ENCODE peak calls at places on chromosomes 16 and 17, in eight cellular contexts. U is CD8-positive, alpha-beta T cell; L is B cell; B is breast epithelium; A is gastrocnemius medialis; H is omental fat pad; Z is mucosa of descending colon; S is D721Med. E is an unnamed sample.

GRCh38 chr17:9488556-9488955 is 87.1 kb downstream of the STX8 start:
- DNase-seq in U (no peak), S (no peak), B (no peak), Z (no peak), H (no peak), L (no peak), A (no peak), E (no peak)

GRCh38 chr16:50416388-50416787 is 47.6 kb upstream of the BRD7 start:
- DNase-seq in A (no peak), H (no peak), L (no peak), S (no peak), U (no peak), B (no peak), Z (no peak), E (no peak)

GRCh38 chr16:4535627-4536108 is 2.9 kb downstream of the CDIP1 start:
- DNase-seq in Z (no peak), U (no peak), S (no peak), L (no peak), A (no peak), B (no peak), H (no peak), E (no peak)

GRCh38 chr17:80785477-80786178 is 206.0 kb upstream of the CHMP6 start:
- DNase-seq in B (no peak), A (peak; percentile 60), U (no peak), S (no peak), Z (no peak), L (no peak), H (no peak), E (peak; percentile 21)

GRCh38 chr16:49854227-49855203 is 1.4 kb downstream of the ZNF423 start:
- DNase-seq in Z (peak; percentile 63), L (no peak), U (no peak), S (no peak), H (no peak), B (no peak), A (peak; percentile 43), E (no peak)

GRCh38 chr16:46889245-46889941 is 5.2 kb downstream of the GPT2 start:
- DNase-seq in L (no peak), H (no peak), A (no peak), B (no peak), S (no peak), Z (no peak), U (no peak), E (no peak)

GRCh38 chr16:29156511-29156910 is 171.7 kb downstream of the LAT start:
- DNase-seq in S (no peak), U (no peak), A (no peak), H (no peak), Z (peak; percentile 39), B (no peak), L (no peak), E (no peak)

GRCh38 chr17:81422776-81423697 is 27.8 kb downstream of the BAHCC1 start:
- DNase-seq in S (no peak), A (peak; percentile 63), B (peak; percentile 81), H (no peak), U (no peak), L (no peak), Z (peak; percentile 81), E (no peak)

GRCh38 chr17:71866095-71866494 is 254.7 kb upstream of the SOX9 start:
- DNase-seq in L (no peak), U (no peak), H (no peak), A (no peak), Z (no peak), S (no peak), B (no peak), E (no peak)

GRCh38 chr16:88022076-88023042 is 71.1 kb downstream of the BANP start:
- DNase-seq in A (no peak), B (no peak), U (no peak), H (no peak), L (no peak), Z (no peak), S (no peak), E (no peak)

GRCh38 chr17:81419333-81419885 is 24.2 kb downstream of the BAHCC1 start:
- DNase-seq in A (peak; percentile 58), B (peak; percentile 75), Z (peak; percentile 88), S (no peak), H (peak; percentile 60), L (no peak), U (no peak), E (no peak)

GRCh38 chr17:48997103-48997826 is at the start of gene IGF2BP1:
- DNase-seq in Z (no peak), U (no peak), L (peak; percentile 56), B (no peak), A (no peak), S (no peak), H (no peak), E (no peak)

GRCh38 chr17:63999680-64000531 is 1.8 kb downstream of the PRR29 start:
- DNase-seq in Z (no peak), S (no peak), L (no peak), U (no peak), H (peak; percentile 9), B (no peak), A (no peak), E (no peak)

GRCh38 chr16:21598676-21599157 is 660 bp upstream of the METTL9 start:
- DNase-seq in B (no peak), Z (no peak), H (peak; percentile 32), S (no peak), U (no peak), A (no peak), L (no peak), E (peak; percentile 21)

GRCh38 chr17:75270966-75271232 is at the start of gene MIF4GD:
- DNase-seq in B (no peak), U (no peak), H (no peak), L (no peak), S (no peak), Z (no peak), A (no peak), E (no peak)

GRCh38 chr17:75271233-75271954 is 363 bp upstream of the MIF4GD start:
- DNase-seq in U (peak; percentile 85), H (no peak), A (peak; percentile 72), L (peak; percentile 96), Z (peak; percentile 89), S (peak; percentile 94), B (peak; percentile 43), E (peak; percentile 91)

GRCh38 chr17:75271955-75272847 is 1.2 kb upstream of the MIF4GD start:
- DNase-seq in A (peak; percentile 34), L (no peak), U (no peak), S (no peak), B (no peak), Z (no peak), H (no peak), E (no peak)

GRCh38 chr17:75268931-75269330 is 2.1 kb downstream of the MIF4GD start:
- DNase-seq in S (no peak), U (no peak), Z (no peak), A (no peak), B (no peak), H (no peak), L (no peak), E (no peak)

GRCh38 chr17:75270218-75270965 is 639 bp downstream of the MIF4GD start:
- DNase-seq in L (peak; percentile 71), Z (peak; percentile 85), U (peak; percentile 44), S (peak; percentile 57), H (peak; percentile 46), B (peak; percentile 66), A (peak; percentile 93), E (peak; percentile 14)
- TF ChIP-seq CTCF in L (no peak), Z (no peak), U (no peak), S (peak; percentile 39), H (no peak), B (peak; percentile 22), A (no peak), E (no peak)

DNA sequence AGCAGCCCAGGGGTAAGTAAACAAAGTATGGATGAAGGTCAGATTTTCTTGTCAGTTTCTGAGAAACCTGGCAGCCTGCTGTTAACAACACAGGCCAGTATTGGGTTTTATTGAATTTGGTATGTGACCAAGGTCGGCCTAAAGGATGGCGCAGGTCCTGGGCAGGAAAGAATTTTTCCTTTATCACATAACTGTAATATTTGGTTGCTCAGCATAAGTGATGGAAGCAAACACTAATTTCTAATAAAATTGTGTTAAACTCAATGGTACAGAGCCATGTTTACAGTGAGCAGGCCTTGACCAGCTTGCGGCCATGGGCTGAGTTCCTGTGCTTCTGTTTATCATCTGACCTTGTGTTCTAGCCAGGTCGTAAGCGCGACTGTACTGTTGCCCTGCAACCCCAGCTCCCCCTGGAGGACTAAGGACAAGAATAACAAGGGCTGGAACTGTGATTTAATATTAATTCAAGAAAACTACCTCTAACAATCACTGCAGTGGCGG is 10.5 kb downstream of the POLDIP2 start:
- DNase-seq in B (no peak), Z (no peak), L (no peak), U (no peak), A (no peak), H (no peak), S (no peak), E (no peak)
- TF ChIP-seq CTCF in B (peak; percentile 20), Z (no peak), L (no peak), U (no peak), A (no peak), H (no peak), S (peak; percentile 41), E (no peak)

DNA sequence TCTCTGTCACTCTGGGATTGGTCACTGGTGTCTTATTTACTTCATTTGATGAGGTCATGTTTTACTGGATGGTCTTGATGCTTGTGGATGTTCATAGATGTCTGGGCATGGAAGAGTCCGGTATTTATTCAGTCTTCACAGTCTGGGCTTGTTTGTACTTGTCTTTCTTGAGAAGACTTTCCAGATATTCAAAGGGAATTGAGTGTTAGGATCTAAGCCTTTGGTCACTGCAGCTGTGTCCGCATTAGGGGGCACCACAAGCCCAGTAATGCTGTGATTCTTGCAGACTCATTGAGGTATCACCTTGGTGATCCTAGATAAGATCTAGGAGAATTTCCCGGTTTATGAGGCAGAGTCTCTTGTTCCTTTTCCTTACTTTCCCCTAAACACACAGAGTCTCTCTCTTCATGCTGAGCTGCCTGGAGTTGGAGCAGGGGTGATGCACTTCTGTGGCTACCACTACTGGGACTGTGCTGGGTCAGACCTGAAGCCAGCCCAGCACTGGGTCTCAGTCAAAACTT is 214.7 kb downstream of the SPECC1 start:
- DNase-seq in S (no peak), A (no peak), H (no peak), Z (no peak), U (no peak), B (no peak), L (no peak), E (no peak)
- TF ChIP-seq CTCF in S (no peak), A (no peak), H (no peak), Z (no peak), U (no peak), B (no peak), L (no peak), E (no peak)

GRCh38 chr16:13550254-13550653 is 369.7 kb upstream of the ERCC4 start:
- DNase-seq in A (no peak), B (no peak), L (no peak), Z (no peak), H (no peak), U (no peak), S (no peak), E (no peak)

GRCh38 chr16:13552960-13553257 is 367.0 kb upstream of the ERCC4 start:
- DNase-seq in H (no peak), Z (no peak), B (no peak), U (no peak), S (no peak), A (no peak), L (no peak), E (no peak)

GRCh38 chr16:13554020-13554419 is 365.9 kb upstream of the ERCC4 start:
- DNase-seq in Z (no peak), A (no peak), H (no peak), S (no peak), B (no peak), L (no peak), U (no peak), E (no peak)

GRCh38 chr16:13553453-13553985 is 366.4 kb upstream of the ERCC4 start:
- DNase-seq in H (no peak), A (no peak), L (no peak), B (no peak), U (no peak), S (no peak), Z (no peak), E (no peak)

GRCh38 chr16:13552062-13552959 is 367.6 kb upstream of the ERCC4 start:
- DNase-seq in B (no peak), U (no peak), A (no peak), L (no peak), Z (no peak), H (no peak), S (no peak), E (no peak)
- TF ChIP-seq CTCF in B (no peak), U (no peak), A (no peak), L (no peak), Z (no peak), H (no peak), S (no peak), E (no peak)

E was measured in CD4-positive, alpha-beta T cell.